ENCODE peak calls at places on chromosomes 6 and 20, in eight cellular contexts. N is breast epithelium, D is fibroblast of lung, T is left ventricle myocardium inferior, E is SJCRH30, S is brain microvascular endothelial cell, R is sigmoid colon, X is GM23248. M is an unnamed sample.

GRCh38 chr6:2589171-2589661 is 161.5 kb downstream of the MYLK4 start:
- DNase-seq in D (no peak), E (no peak), R (no peak), N (no peak), S (no peak), T (no peak), X (no peak), M (peak)

GRCh38 chr6:16473908-16474791 is 235.8 kb downstream of the GMPR start:
- DNase-seq in X (no peak), N (no peak), S (no peak), D (no peak), R (no peak), E (no peak), T (no peak), M (no peak)

GRCh38 chr20:47124235-47124717 is 229.6 kb downstream of the EYA2 start:
- DNase-seq in R (no peak), N (no peak), X (peak), T (no peak), S (no peak), D (peak), E (no peak), M (peak)

GRCh38 chr20:43564993-43565757 is 6.3 kb downstream of the SGK2 start:
- DNase-seq in D (no peak), R (no peak), S (no peak), E (peak), N (no peak), X (no peak), T (no peak), M (no peak)

GRCh38 chr20:19110866-19111460 is 101.5 kb upstream of the SLC24A3 start:
- DNase-seq in R (no peak), S (no peak), N (no peak), D (no peak), T (no peak), E (no peak), X (no peak), M (no peak)

GRCh38 chr6:167091149-167092107 is 31.5 kb upstream of the CCR6 start:
- DNase-seq in T (no peak), R (no peak), X (no peak), N (no peak), E (no peak), S (no peak), D (no peak), M (no peak)

GRCh38 chr6:84346372-84346771 is 118.9 kb upstream of the CEP162 start:
- DNase-seq in E (no peak), R (no peak), S (no peak), T (no peak), X (peak), N (no peak), D (peak), M (no peak)

GRCh38 chr20:15760217-15760567 is 813.1 kb downstream of the KIF16B start:
- DNase-seq in D (no peak), X (peak), N (no peak), E (peak), S (no peak), T (no peak), R (no peak), M (no peak)

GRCh38 chr6:148750826-148751225 is 4.0 kb downstream of the UST start:
- DNase-seq in D (peak), R (no peak), X (peak), S (no peak), E (no peak), T (no peak), N (no peak), M (no peak)

GRCh38 chr20:48051810-48052491 is 266.7 kb upstream of the SULF2 start:
- DNase-seq in N (no peak), D (peak), R (no peak), E (peak), T (no peak), X (peak), S (peak), M (peak)

GRCh38 chr20:63744574-63745423 is 5.2 kb downstream of the SLC2A4RG start:
- DNase-seq in E (no peak), X (no peak), N (no peak), T (no peak), D (no peak), S (no peak), R (no peak), M (no peak)

GRCh38 chr6:137291441-137291840 is 72.3 kb upstream of the IFNGR1 start:
- DNase-seq in S (peak), R (no peak), X (peak), T (peak), N (no peak), E (peak), D (peak), M (no peak)

GRCh38 chr20:61454053-61454452 is 202.0 kb downstream of the CDH4 start:
- DNase-seq in S (no peak), R (no peak), T (no peak), D (no peak), X (no peak), E (no peak), N (no peak), M (no peak)

GRCh38 chr20:52683761-52684160 is 288.4 kb upstream of the TSHZ2 start:
- DNase-seq in D (no peak), S (no peak), R (no peak), T (no peak), E (no peak), N (no peak), X (no peak), M (no peak)

GRCh38 chr6:118744261-118744941 is 93.0 kb upstream of the CEP85L start:
- DNase-seq in T (no peak), S (no peak), E (no peak), N (no peak), D (peak), R (no peak), X (peak), M (no peak)

GRCh38 chr6:133187114-133187513 is 54.0 kb upstream of the EYA4 start:
- DNase-seq in N (no peak), D (no peak), S (no peak), T (no peak), E (no peak), R (no peak), X (no peak), M (no peak)

GRCh38 chr6:4809999-4810918 is 34.1 kb downstream of the CDYL start:
- DNase-seq in T (no peak), D (peak), R (no peak), S (peak), X (peak), N (no peak), E (no peak), M (peak)

GRCh38 chr20:33724439-33725094 is 4.5 kb upstream of the PXMP4 start:
- DNase-seq in S (no peak), R (no peak), X (no peak), N (no peak), D (no peak), E (no peak), T (no peak), M (no peak)

GRCh38 chr6:113326781-113327180 is 530.4 kb upstream of the MARCKS start:
- DNase-seq in X (no peak), T (no peak), D (no peak), E (peak), S (no peak), R (no peak), N (no peak), M (no peak)

GRCh38 chr6:169487579-169488205 is 214.1 kb downstream of the WDR27 start:
- DNase-seq in T (no peak), S (no peak), R (no peak), D (peak), E (peak), N (no peak), X (peak), M (no peak)

GRCh38 chr6:117909638-117910037 is 2.6 kb downstream of the SLC35F1 start:
- DNase-seq in D (no peak), E (no peak), X (no peak), S (no peak), T (no peak), N (no peak), R (no peak), M (no peak)

GRCh38 chr6:54595844-54596243 is 250.7 kb upstream of the FAM83B start:
- DNase-seq in R (no peak), T (no peak), E (no peak), S (no peak), N (no peak), D (peak), X (peak), M (no peak)

GRCh38 chr20:32458061-32458836 is 100.1 kb downstream of the ASXL1 start:
- DNase-seq in S (no peak), R (peak), X (no peak), E (no peak), T (no peak), D (no peak), N (no peak), M (no peak)

GRCh38 chr6:117483004-117483644 is 650 bp downstream of the DCBLD1 start:
- DNase-seq in E (peak), N (peak), X (peak), R (peak), T (peak), S (no peak), D (peak), M (no peak)

GRCh38 chr6:109236140-109237081 is 141.1 kb downstream of the CEP57L1 start:
- DNase-seq in N (no peak), X (no peak), E (no peak), S (no peak), T (no peak), D (no peak), R (no peak), M (no peak)

GRCh38 chr6:85068221-85068620 is 303.8 kb upstream of the TBX18 start:
- DNase-seq in X (peak), T (no peak), N (no peak), S (no peak), R (no peak), E (no peak), D (no peak), M (no peak)

DNA sequence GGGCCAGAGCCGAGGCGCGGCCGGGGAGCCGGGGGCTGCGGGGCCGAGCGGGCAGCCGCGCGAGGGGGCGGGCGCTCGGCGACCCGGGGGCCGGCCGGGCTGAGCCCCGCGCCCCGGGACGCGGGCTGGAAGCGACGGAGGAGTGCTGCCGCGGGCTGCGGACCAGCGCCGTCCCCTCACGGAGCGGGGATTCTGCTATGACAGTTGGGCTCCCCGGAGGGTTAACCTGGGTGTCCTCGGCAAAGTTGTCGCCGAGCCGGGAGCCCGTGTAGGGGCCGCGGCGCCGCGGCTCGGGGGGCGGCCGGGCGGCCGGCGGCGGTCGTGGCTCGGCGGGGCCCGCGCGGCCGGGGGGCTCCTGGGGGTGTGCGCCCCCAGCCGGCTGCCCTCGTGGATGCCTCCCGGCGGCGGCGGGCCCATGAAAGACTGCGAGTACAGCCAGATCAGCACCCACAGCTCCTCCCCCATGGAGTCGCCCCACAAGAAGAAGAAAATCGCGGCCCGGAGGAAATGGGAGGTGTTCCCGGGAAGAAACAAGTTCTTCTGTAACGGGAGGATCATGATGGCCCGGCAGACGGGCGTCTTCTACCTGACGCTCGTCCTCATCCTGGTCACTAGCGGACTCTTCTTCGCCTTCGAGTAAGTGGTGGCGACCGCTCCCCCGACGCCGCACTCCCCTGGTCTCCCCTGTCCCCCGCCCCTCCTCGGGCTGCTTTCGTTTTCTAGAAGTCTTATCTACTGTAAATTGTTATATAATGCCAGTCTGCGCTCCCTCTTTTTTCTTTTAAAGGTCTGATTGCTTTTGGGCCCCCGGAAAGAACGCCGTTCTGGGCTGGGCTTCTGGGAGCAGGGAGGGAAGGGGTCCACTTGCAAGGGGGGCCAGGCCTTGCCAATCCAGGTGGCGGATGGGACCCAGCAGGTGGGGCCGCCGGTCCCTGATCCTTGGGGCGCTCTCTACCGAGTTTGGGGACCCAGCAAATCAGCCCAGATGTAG is 936 bp downstream of the ZDHHC14 start:
- DNase-seq in T (peak), N (no peak), D (peak), S (peak), E (peak), R (peak), X (peak), M (no peak)
- H3K27ac ChIP-seq in T (peak), N (peak), D (no peak), S (no peak), E (no peak), R (peak), X (peak), M (peak)

GRCh38 chr6:80163754-80164187 is 57.3 kb downstream of the BCKDHB start:
- DNase-seq in N (no peak), X (peak), D (peak), T (no peak), R (no peak), S (peak), E (peak), M (peak)
- H3K27ac ChIP-seq in N (no peak), X (peak), D (no peak), T (no peak), R (peak), S (peak), E (no peak), M (peak)

DNA sequence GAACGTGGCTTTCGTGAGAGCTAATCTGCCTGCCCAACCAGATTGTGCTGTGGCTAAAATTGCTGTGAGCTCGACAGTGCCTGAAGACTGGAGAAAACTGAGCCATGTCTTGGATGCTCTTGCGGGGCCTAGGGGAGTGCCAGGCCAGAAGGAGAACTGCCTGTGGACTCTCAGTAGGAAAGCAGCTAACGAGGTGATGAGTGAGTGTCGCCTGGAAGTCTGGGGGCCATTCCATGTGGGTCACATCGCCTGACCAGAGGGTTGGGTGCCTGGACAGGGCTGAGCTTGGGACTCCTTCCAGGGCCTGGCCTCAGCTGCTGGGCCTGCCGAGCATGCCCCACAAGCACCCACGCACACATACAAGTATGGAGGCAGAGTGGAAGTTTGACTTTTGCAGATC is 166.5 kb downstream of the VEGFA start:
- DNase-seq in T (peak), R (peak), D (no peak), S (no peak), X (peak), E (no peak), N (no peak), M (no peak)
- H3K27ac ChIP-seq in T (no peak), R (no peak), D (no peak), S (no peak), X (no peak), E (no peak), N (no peak), M (no peak)

GRCh38 chr6:25582101-25582500 is 69.9 kb upstream of the SCGN start:
- DNase-seq in S (no peak), E (no peak), D (no peak), T (no peak), R (no peak), N (no peak), X (no peak), M (no peak)

GRCh38 chr6:25579902-25580495 is 72.0 kb upstream of the SCGN start:
- DNase-seq in E (no peak), S (no peak), D (no peak), T (no peak), R (no peak), N (no peak), X (no peak), M (no peak)

GRCh38 chr6:25579484-25579883 is 72.5 kb upstream of the SCGN start:
- DNase-seq in E (no peak), S (no peak), N (no peak), R (no peak), D (no peak), T (no peak), X (no peak), M (no peak)

GRCh38 chr6:25578538-25578937 is 73.5 kb upstream of the SCGN start:
- DNase-seq in N (no peak), R (no peak), X (no peak), E (no peak), D (no peak), T (no peak), S (no peak), M (no peak)

GRCh38 chr6:25576920-25577319 is 75.1 kb upstream of the SCGN start:
- DNase-seq in D (no peak), E (no peak), N (no peak), S (no peak), X (peak), R (no peak), T (no peak), M (no peak)
- H3K27ac ChIP-seq in D (no peak), E (no peak), N (no peak), S (no peak), X (no peak), R (no peak), T (no peak), M (no peak)